ENCODE peak calls at places on chromosomes 11 and 22, in nine cellular contexts. X, G, S, H, Y, M, D, V and C are unnamed samples.

GRCh38 chr11:77374108-77374507 is 72.6 kb upstream of the GDPD4 start:
- DNase-seq in X (no peak), G (no peak), S (no peak), H (no peak), Y (no peak), M (no peak), D (no peak), V (no peak), C (no peak)

GRCh38 chr11:117037279-117037951 is 60.8 kb downstream of the SIK3 start:
- DNase-seq in X (peak), G (no peak), S (no peak), H (no peak), Y (no peak), M (no peak), D (no peak), V (no peak), C (no peak)

GRCh38 chr11:73894725-73895335 is 18.0 kb downstream of the PAAF1 start:
- DNase-seq in X (no peak), G (no peak), S (no peak), H (no peak), Y (no peak), M (no peak), D (no peak), V (no peak), C (peak)

GRCh38 chr11:112903310-112903709 is 57.9 kb upstream of the NCAM1 start:
- DNase-seq in X (no peak), G (no peak), S (no peak), H (no peak), Y (no peak), M (no peak), D (no peak), V (no peak), C (no peak)

GRCh38 chr11:34819740-34820482 is 96.3 kb downstream of the APIP start:
- DNase-seq in X (no peak), G (no peak), S (no peak), H (no peak), Y (no peak), M (no peak), D (no peak), V (no peak), C (no peak)

GRCh38 chr22:42388130-42388797 is 43.9 kb downstream of the NFAM1 start:
- DNase-seq in X (no peak), G (peak), S (no peak), H (no peak), Y (no peak), M (no peak), D (no peak), V (no peak), C (no peak)

GRCh38 chr11:27485930-27486773 is 13.6 kb upstream of the LGR4 start:
- DNase-seq in X (peak), G (peak), S (no peak), H (no peak), Y (no peak), M (no peak), D (peak), V (peak), C (no peak)

GRCh38 chr22:40345271-40345670 is 1.0 kb upstream of the ADSL start:
- DNase-seq in X (no peak), G (no peak), S (no peak), H (no peak), Y (no peak), M (no peak), D (no peak), V (no peak), C (peak)

GRCh38 chr11:44936527-44936926 is 14.2 kb downstream of the TP53I11 start:
- DNase-seq in X (peak), G (peak), S (peak), H (peak), Y (peak), M (peak), D (peak), V (peak), C (peak)

GRCh38 chr11:76626921-76627391 is 43.6 kb downstream of the LRRC32 start:
- DNase-seq in X (no peak), G (no peak), S (no peak), H (no peak), Y (no peak), M (no peak), D (no peak), V (no peak), C (no peak)

GRCh38 chr11:115462004-115462541 is 42.1 kb downstream of the CADM1 start:
- DNase-seq in X (no peak), G (peak), S (no peak), H (no peak), Y (peak), M (no peak), D (no peak), V (peak), C (no peak)

GRCh38 chr22:18029686-18030267 is 5.4 kb upstream of the MICAL3 start:
- DNase-seq in X (no peak), G (no peak), S (no peak), H (no peak), Y (no peak), M (no peak), D (no peak), V (no peak), C (no peak)

GRCh38 chr11:46293616-46294015 is 16.2 kb downstream of the CREB3L1 start:
- DNase-seq in X (no peak), G (no peak), S (no peak), H (no peak), Y (no peak), M (no peak), D (no peak), V (no peak), C (no peak)

GRCh38 chr11:114179234-114179941 is 116.8 kb upstream of the NNMT start:
- DNase-seq in X (peak), G (no peak), S (peak), H (peak), Y (peak), M (peak), D (no peak), V (peak), C (no peak)

GRCh38 chr11:57081356-57081755 is 92.6 kb downstream of the OR5AK2 start:
- DNase-seq in X (no peak), G (peak), S (no peak), H (no peak), Y (no peak), M (no peak), D (no peak), V (no peak), C (peak)

GRCh38 chr11:57083641-57084385 is 95.1 kb downstream of the OR5AK2 start:
- DNase-seq in X (no peak), G (no peak), S (no peak), H (no peak), Y (no peak), M (no peak), D (no peak), V (no peak), C (no peak)

GRCh38 chr11:57082125-57082524 is 93.4 kb downstream of the OR5AK2 start:
- DNase-seq in X (no peak), G (no peak), S (no peak), H (no peak), Y (no peak), M (no peak), D (no peak), V (no peak), C (no peak)

GRCh38 chr11:57087966-57088365 is 93.8 kb upstream of the LRRC55 start:
- DNase-seq in X (no peak), G (no peak), S (no peak), H (no peak), Y (no peak), M (no peak), D (no peak), V (no peak), C (no peak)

GRCh38 chr11:57085604-57086003 is 96.1 kb upstream of the LRRC55 start:
- DNase-seq in X (peak), G (no peak), S (no peak), H (no peak), Y (no peak), M (no peak), D (no peak), V (no peak), C (no peak)
- TF ChIP-seq CTCF in X (no peak), G (peak), S (no peak), H (peak), Y (peak), M (no peak), D (no peak), V (no peak), C (peak)

DNA sequence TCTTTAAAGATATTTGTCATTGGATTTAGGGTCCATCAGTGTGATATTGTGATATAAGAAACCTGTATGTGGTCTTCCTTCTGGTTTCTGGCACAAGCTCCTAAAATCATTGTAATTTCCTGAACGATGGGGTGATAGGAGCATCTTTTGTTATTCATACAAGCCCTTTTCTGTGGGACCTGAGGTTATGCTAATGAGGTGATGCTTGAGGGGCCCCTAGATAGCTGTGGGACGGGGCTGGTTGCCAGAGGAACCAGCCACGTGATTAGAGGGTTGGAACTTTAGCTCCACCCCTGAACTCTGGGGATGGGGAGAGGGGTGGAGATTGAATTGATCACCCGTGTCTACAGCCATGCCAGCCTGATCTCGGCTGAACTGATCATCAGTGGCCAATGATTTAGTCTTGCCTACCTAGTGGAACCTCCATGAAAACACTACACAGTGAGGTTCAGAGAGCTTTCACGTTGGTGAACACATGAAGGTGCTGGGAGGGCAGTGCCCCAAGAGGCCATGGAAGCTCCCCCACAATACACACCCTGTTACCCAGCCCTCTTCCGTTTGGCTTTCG is 62.8 kb downstream of the BCR start:
- DNase-seq in X (no peak), G (peak), S (no peak), H (no peak), Y (no peak), M (no peak), D (no peak), V (no peak), C (no peak)
- H3K27ac ChIP-seq in X (no peak), G (peak), S (no peak), H (no peak), Y (no peak), M (no peak), D (no peak), V (no peak), C (no peak)

DNA sequence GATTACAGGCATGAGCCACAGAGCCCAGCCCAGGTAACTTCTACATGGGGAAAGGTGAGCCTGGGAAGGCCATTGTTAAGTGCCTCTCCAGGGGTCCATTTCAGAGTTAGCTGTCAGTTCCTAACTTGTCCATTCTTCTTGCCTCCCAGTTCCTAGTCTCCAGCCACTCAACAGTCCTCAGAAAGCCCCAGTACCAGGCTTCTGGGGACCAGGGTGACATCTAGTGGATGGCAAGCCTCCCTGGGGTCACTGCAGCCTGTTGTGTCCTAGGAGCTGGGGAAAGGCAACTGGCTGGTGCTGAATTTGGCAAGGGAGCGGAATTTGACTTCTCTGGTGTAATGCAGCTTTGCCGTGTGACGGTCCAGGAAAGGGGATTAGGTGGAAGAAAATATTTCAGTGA is 2.1 kb downstream of the LGALS12 start:
- DNase-seq in X (no peak), G (peak), S (peak), H (peak), Y (peak), M (peak), D (peak), V (peak), C (no peak)
- TF ChIP-seq CTCF in X (peak), G (peak), S (peak), H (peak), Y (peak), M (peak), D (peak), V (no peak), C (peak)

GRCh38 chr11:58776891-58777451 is 45.2 kb upstream of the GLYAT start:
- DNase-seq in X (no peak), G (no peak), S (no peak), H (no peak), Y (no peak), M (no peak), D (no peak), V (no peak), C (no peak)
- H3K27ac ChIP-seq in X (no peak), G (no peak), S (no peak), H (no peak), Y (no peak), M (no peak), D (no peak), V (peak), C (no peak)

GRCh38 chr11:32583451-32584271 is at the start of gene EIF3M:
- DNase-seq in X (peak), G (peak), S (peak), H (peak), Y (peak), M (peak), D (peak), V (peak), C (peak)
- TF ChIP-seq CTCF in X (no peak), G (no peak), S (no peak), H (no peak), Y (no peak), M (no peak), D (no peak), V (no peak), C (no peak)